ENCODE peak calls at places on chromosomes 7 and 10, in five cellular contexts. M is chondrocyte, T is lung, P is MM.1S, E is cardiac muscle cell. O is an unnamed sample.

GRCh38 chr10:112622786-112623185 is 175.8 kb downstream of the VTI1A start:
- DNase-seq in M (no peak), T (no peak), P (no peak), E (no peak), O (no peak)

GRCh38 chr7:116553168-116553567 is 28.3 kb downstream of the CAV1 start:
- DNase-seq in M (no peak), T (no peak), P (no peak), E (no peak), O (no peak)

GRCh38 chr7:152035807-152036206 is 10.3 kb downstream of the GALNT11 start:
- DNase-seq in M (no peak), T (no peak), P (no peak), E (no peak), O (no peak)

GRCh38 chr10:9992656-9993055 is 1025.0 kb upstream of the CELF2 start:
- DNase-seq in M (no peak), T (no peak), P (no peak), E (peak; percentile 69), O (peak; percentile 5)

GRCh38 chr10:43316988-43317387 is 50.1 kb upstream of the RASGEF1A start:
- DNase-seq in M (peak; percentile 57), T (no peak), P (no peak), E (no peak), O (no peak)

GRCh38 chr10:86775056-86775858 is 18.8 kb downstream of the BMPR1A start:
- DNase-seq in M (no peak), T (no peak), P (no peak), E (no peak), O (no peak)

GRCh38 chr10:129921801-129922597 is 42.1 kb downstream of the EBF3 start:
- DNase-seq in M (no peak), T (no peak), P (no peak), E (no peak), O (no peak)

GRCh38 chr10:70816220-70816894 is 609 bp downstream of the SGPL1 start:
- DNase-seq in M (peak; percentile 94), T (peak; percentile 75), P (peak; percentile 24), E (peak; percentile 84), O (peak; percentile 77)

GRCh38 chr7:23268746-23269145 is 22.2 kb downstream of the GPNMB start:
- DNase-seq in M (no peak), T (no peak), P (no peak), E (no peak), O (no peak)

GRCh38 chr7:114021135-114021534 is 102.3 kb upstream of the PPP1R3A start:
- DNase-seq in M (no peak), T (no peak), P (no peak), E (no peak), O (no peak)

GRCh38 chr10:111128331-111129167 is 51.7 kb downstream of the ADRA2A start:
- DNase-seq in M (no peak), T (no peak), P (no peak), E (no peak), O (no peak)

GRCh38 chr10:1454428-1454827 is 282.9 kb downstream of the ADARB2 start:
- DNase-seq in M (no peak), T (no peak), P (peak; percentile 55), E (no peak), O (no peak)
- TF ChIP-seq CTCF in M (no peak), T (no peak), P (no peak), E (no peak), O (no peak)

GRCh38 chr7:120091807-120092206 is 181.2 kb upstream of the KCND2 start:
- DNase-seq in M (no peak), T (no peak), P (no peak), E (no peak), O (no peak)

DNA sequence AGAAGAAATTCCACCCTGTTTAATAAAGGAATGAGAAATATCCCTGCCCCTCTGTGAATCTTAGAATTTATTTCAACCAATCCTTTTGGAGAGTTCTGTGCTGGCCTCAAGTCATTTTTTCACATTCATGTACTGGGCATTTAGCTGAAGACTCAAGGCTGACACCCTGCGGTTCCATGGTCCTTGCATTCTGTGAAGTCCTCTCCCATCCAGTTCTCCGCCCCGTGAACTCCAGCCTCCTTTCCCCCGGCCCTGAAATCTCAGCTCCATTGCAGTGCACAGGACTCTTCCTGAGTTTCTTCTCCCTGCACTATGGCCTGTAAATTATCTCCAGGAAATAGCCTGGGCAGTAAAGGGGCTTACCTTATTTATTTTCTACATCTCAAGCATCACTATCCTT is 183.0 kb upstream of the KCND2 start:
- DNase-seq in M (no peak), T (no peak), P (no peak), E (no peak), O (no peak)
- TF ChIP-seq CTCF in M (peak; percentile 24), T (no peak), P (peak; percentile 34), E (peak; percentile 24), O (no peak)

GRCh38 chr7:74375726-74376220 is 77.9 kb upstream of the GTF2IRD1 start:
- DNase-seq in M (no peak), T (no peak), P (no peak), E (no peak), O (no peak)

GRCh38 chr7:74371381-74372059 is 82.2 kb upstream of the GTF2IRD1 start:
- DNase-seq in M (no peak), T (peak; percentile 37), P (peak; percentile 85), E (peak; percentile 56), O (peak; percentile 56)

GRCh38 chr7:74373536-74373935 is 80.2 kb upstream of the GTF2IRD1 start:
- DNase-seq in M (no peak), T (no peak), P (no peak), E (no peak), O (no peak)

GRCh38 chr7:74372511-74373111 is 81.1 kb upstream of the GTF2IRD1 start:
- DNase-seq in M (no peak), T (no peak), P (no peak), E (no peak), O (peak; percentile 39)

GRCh38 chr7:74372060-74372408 is 81.7 kb upstream of the GTF2IRD1 start:
- DNase-seq in M (no peak), T (no peak), P (no peak), E (no peak), O (no peak)
- TF ChIP-seq CTCF in M (no peak), T (no peak), P (no peak), E (no peak), O (no peak)

GRCh38 chr7:134444198-134444960 is 14.5 kb downstream of the AKR1B1 start:
- DNase-seq in M (no peak), T (no peak), P (no peak), E (no peak), O (no peak)
- TF ChIP-seq CTCF in M (peak; percentile 31), T (no peak), P (no peak), E (no peak), O (no peak)

GRCh38 chr10:116730464-116731260 is 11.7 kb downstream of the HSPA12A start:
- DNase-seq in M (no peak), T (no peak), P (no peak), E (no peak), O (no peak)

GRCh38 chr10:116729243-116729642 is 13.1 kb downstream of the HSPA12A start:
- DNase-seq in M (no peak), T (no peak), P (no peak), E (no peak), O (no peak)

GRCh38 chr10:116732546-116732945 is 9.8 kb downstream of the HSPA12A start:
- DNase-seq in M (peak; percentile 38), T (no peak), P (no peak), E (no peak), O (no peak)

GRCh38 chr10:116737582-116738358 is 4.6 kb downstream of the HSPA12A start:
- DNase-seq in M (peak; percentile 48), T (no peak), P (no peak), E (no peak), O (peak; percentile 28)

GRCh38 chr10:116733566-116733965 is 8.8 kb downstream of the HSPA12A start:
- DNase-seq in M (no peak), T (no peak), P (no peak), E (no peak), O (no peak)
- TF ChIP-seq CTCF in M (no peak), T (no peak), P (no peak), E (no peak), O (no peak)

GRCh38 chr10:131860806-131861440 is 39.9 kb upstream of the PPP2R2D start:
- DNase-seq in M (peak; percentile 61), T (no peak), P (no peak), E (no peak), O (no peak)
- TF ChIP-seq CTCF in M (no peak), T (no peak), P (no peak), E (no peak), O (no peak)

DNA sequence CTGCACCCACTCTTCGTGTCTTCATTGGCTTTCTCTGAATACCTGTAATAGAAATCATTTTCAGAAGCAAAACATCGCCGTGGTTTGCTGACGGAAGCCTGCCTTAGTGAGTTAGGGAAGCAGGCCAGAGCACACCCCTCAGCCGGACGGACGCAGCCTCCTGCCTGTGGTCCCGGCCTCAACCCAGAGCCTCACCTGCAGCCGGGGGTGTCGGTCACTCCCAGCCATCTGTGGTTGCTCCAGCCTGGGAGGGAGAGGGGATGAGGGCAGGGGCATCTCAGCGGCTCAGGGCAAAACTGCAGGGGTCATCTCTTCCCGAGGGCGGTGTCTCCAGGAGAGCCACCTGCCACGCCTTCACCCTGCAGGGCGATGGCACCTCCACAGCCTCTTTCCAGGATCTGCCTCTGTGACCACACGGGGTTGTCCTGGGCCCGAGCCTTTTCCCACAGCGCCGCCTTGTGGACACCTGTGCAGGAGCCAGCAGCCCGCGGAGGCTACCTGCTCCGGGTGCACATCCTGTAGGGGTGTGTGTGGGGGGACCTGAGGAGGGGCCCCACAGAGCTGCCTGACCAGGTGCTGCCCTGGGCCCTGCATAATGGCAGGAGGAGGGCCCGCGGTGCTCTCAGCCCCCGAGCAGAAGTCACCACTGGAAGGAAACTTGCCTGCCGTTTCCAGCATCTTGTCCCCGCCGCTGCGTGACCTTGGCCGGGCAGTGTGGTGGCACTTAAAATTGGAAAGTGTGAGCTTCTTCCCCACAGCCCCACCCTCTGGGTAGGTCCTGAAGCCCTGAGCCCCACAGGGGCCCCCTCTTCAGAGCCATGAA is 21.6 kb upstream of the AP5Z1 start:
- DNase-seq in M (no peak), T (peak; percentile 88), P (peak; percentile 73), E (peak; percentile 87), O (peak; percentile 89)
- TF ChIP-seq CTCF in M (peak; percentile 88), T (peak; percentile 88), P (peak; percentile 89), E (peak; percentile 92), O (peak; percentile 87)

O was measured in nephron progenitor cell.